ENCODE peak calls at places on chromosomes 7 and 10, in ten cellular contexts. I, A, L, E, K, D, N, B, X and S are unnamed samples.

GRCh38 chr7:101518348-101518747 is 110.7 kb downstream of the MYL10 start:
- DNase-seq in I (no peak), A (no peak), L (no peak), E (no peak), K (peak), D (no peak), N (no peak), B (no peak), X (no peak), S (no peak)

GRCh38 chr7:137667633-137668387 is 179.0 kb downstream of the DGKI start:
- DNase-seq in I (no peak), A (no peak), L (no peak), E (peak), K (peak), D (no peak), N (no peak), B (no peak), X (no peak), S (no peak)

GRCh38 chr7:142391191-142391992 is 133.5 kb upstream of the PRSS58 start:
- DNase-seq in I (no peak), A (peak), L (no peak), E (no peak), K (peak), D (no peak), N (no peak), B (peak), X (no peak), S (no peak)

GRCh38 chr7:156460861-156461632 is 179.5 kb upstream of the RNF32 start:
- DNase-seq in I (no peak), A (no peak), L (peak), E (no peak), K (no peak), D (no peak), N (no peak), B (no peak), X (no peak), S (no peak)

GRCh38 chr7:53426145-53426750 is 390.8 kb downstream of the POM121L12 start:
- DNase-seq in I (no peak), A (no peak), L (no peak), E (no peak), K (no peak), D (no peak), N (no peak), B (no peak), X (no peak), S (no peak)

GRCh38 chr7:157016352-157017041 is 6.0 kb upstream of the MNX1 start:
- DNase-seq in I (peak), A (peak), L (no peak), E (no peak), K (no peak), D (no peak), N (no peak), B (no peak), X (no peak), S (no peak)

GRCh38 chr10:49645417-49646255 is 31.8 kb downstream of the CHAT start:
- DNase-seq in I (no peak), A (peak), L (no peak), E (no peak), K (no peak), D (no peak), N (no peak), B (no peak), X (no peak), S (no peak)

GRCh38 chr7:108526768-108527017 is 758 bp upstream of the PNPLA8 start:
- DNase-seq in I (no peak), A (no peak), L (no peak), E (no peak), K (no peak), D (no peak), N (no peak), B (no peak), X (no peak), S (no peak)

GRCh38 chr7:79790863-79791262 is 337.4 kb upstream of the MAGI2 start:
- DNase-seq in I (no peak), A (no peak), L (no peak), E (no peak), K (peak), D (no peak), N (no peak), B (no peak), X (no peak), S (no peak)

GRCh38 chr10:22605168-22605567 is 109.2 kb downstream of the PIP4K2A start:
- DNase-seq in I (peak), A (no peak), L (no peak), E (no peak), K (peak), D (no peak), N (no peak), B (no peak), X (no peak), S (no peak)

GRCh38 chr7:152521420-152522337 is 85.9 kb upstream of the KMT2C start:
- DNase-seq in I (no peak), A (peak), L (peak), E (no peak), K (no peak), D (no peak), N (no peak), B (no peak), X (peak), S (no peak)

GRCh38 chr10:14547826-14548225 is 217.1 kb upstream of the FRMD4A start:
- DNase-seq in I (no peak), A (no peak), L (no peak), E (no peak), K (no peak), D (no peak), N (no peak), B (no peak), X (no peak), S (no peak)
- TF ChIP-seq CTCF in I (no peak), A (no peak), L (no peak), E (no peak), K (no peak), D (no peak), N (no peak), B (peak), X (no peak), S (no peak)

DNA sequence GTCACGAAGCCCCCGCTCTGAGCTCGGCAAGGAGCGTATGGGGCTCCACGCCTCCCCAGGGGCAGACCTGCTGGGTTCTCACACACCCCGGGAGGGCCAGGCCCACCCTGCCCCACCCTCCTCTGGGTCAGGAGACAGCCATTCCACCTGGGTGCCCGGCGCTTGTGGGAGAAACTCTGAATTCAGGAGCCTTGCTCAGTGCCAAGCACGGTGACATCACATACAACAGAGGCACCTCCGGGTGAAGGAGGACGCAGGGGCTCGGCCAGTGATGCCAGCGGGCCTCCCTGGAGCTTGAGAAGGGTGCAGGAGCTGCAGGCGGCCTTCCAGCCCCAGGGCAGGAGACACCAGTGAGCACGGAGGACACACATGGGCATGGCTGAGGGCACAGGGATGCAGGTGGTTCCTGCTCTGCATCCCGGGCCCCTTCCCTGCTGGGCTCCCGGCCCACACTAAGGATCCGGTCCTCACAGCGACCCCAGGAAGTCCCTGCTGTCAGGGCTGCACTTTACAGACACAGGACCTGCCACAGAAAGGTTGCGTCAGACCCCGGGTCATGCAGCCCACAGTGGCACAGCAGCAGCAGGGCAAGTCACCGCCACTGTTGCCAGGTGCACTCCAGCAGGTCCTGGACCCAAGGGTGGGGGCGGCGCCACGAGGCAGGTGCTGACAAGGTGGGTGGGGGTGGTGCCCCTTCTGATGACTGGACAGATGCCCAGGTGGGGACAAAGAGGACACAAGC is 108.0 kb downstream of the MAD1L1 start:
- DNase-seq in I (no peak), A (no peak), L (no peak), E (no peak), K (no peak), D (no peak), N (no peak), B (no peak), X (no peak), S (no peak)
- TF ChIP-seq POLR2A in I (no peak), A (no peak), L (no peak), E (no peak), K (no peak), D (no peak), N (no peak), B (no peak), X (no peak), S (no peak)

DNA sequence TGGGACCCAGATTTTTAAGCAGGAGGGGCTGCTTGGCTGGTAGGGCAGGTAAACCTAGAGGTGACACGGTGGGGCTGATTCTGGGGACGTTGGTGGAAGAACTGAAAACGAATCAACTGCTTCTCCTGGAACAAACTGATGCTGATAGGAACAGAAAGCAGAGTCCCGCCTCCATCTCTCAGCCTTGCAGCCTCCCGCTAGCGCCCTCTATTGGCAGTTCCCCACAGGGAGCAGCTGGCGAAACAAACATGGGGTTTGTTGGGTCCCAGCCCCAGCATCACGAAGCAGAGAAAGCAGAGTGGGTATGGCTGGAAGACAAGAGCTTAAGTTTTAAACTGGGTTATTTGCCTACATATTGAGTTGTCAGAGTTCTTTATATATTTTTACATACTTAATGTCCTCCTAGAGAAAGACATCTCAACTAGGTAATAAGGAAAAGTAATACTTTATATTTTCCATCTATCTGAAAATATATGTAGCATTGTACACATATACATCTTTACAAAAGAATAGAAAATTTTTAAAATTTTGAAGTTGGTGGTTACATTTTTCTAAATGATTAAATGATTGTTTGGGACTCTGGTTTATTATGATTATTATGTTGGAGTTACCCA is 42.3 kb upstream of the FOXI2 start:
- DNase-seq in I (no peak), A (no peak), L (peak), E (peak), K (no peak), D (no peak), N (no peak), B (peak), X (no peak), S (no peak)
- TF ChIP-seq CTCF in I (peak), A (no peak), L (peak), E (peak), K (no peak), D (no peak), N (no peak), B (peak), X (no peak), S (peak)

GRCh38 chr10:92873029-92873428 is 24.7 kb downstream of the EXOC6 start:
- DNase-seq in I (no peak), A (no peak), L (peak), E (no peak), K (no peak), D (no peak), N (no peak), B (no peak), X (no peak), S (no peak)
- TF ChIP-seq POLR2A in I (no peak), A (no peak), L (no peak), E (no peak), K (no peak), D (no peak), N (no peak), B (no peak), X (no peak), S (no peak)